ENCODE peak calls at places on chromosomes 1 and 21, in eight cellular contexts. R is midbrain; W is cardiac muscle cell; Y is kidney glomerular epithelial cell; M is lower lobe of right lung; S is neuronal stem cell; I is NCI-H1105; V is naive thymus-derived CD8-positive, alpha-beta T cell. O is an unnamed sample.
A peak's percentile ranks its signal among the peaks of the same experiment; 100 is the strongest.

GRCh38 chr1:244760471-244760870 is 75.0 kb upstream of the COX20 start:
- DNase-seq in S (no peak), W (no peak), R (no peak), V (no peak), Y (no peak), I (no peak), M (no peak), O (no peak)

GRCh38 chr1:19309123-19309813 is 2.7 kb downstream of the AKR7A2 start:
- DNase-seq in W (no peak), Y (peak; percentile 40), R (no peak), M (no peak), V (no peak), S (no peak), I (no peak), O (no peak)

GRCh38 chr1:62875676-62876075 is 91.7 kb downstream of the ATG4C start:
- DNase-seq in I (no peak), V (no peak), M (no peak), R (peak; percentile 14), Y (no peak), W (no peak), S (no peak), O (no peak)

GRCh38 chr1:60963167-60963909 is 119.0 kb upstream of the NFIA start:
- DNase-seq in R (no peak), V (no peak), M (no peak), W (no peak), S (no peak), I (no peak), Y (peak; percentile 63), O (no peak)

GRCh38 chr1:1687846-1688245 is 4.7 kb downstream of the SLC35E2B start:
- DNase-seq in Y (no peak), R (no peak), I (no peak), W (no peak), V (no peak), M (peak; percentile 19), S (no peak), O (no peak)

GRCh38 chr1:180221461-180221860 is 8.6 kb upstream of the LHX4 start:
- DNase-seq in S (no peak), Y (no peak), I (no peak), W (no peak), V (no peak), R (no peak), M (no peak), O (no peak)

GRCh38 chr21:34261841-34262832 is 101.7 kb upstream of the KCNE2 start:
- DNase-seq in W (no peak), I (no peak), M (no peak), S (no peak), R (no peak), Y (no peak), V (no peak), O (peak; percentile 7)

GRCh38 chr1:7992885-7993284 is 31.4 kb downstream of the PARK7 start:
- DNase-seq in Y (no peak), V (no peak), S (no peak), I (no peak), M (no peak), W (no peak), R (no peak), O (no peak)

GRCh38 chr1:15577691-15578090 is 7.2 kb downstream of the AGMAT start:
- DNase-seq in M (no peak), Y (no peak), S (no peak), W (no peak), I (no peak), V (no peak), R (no peak), O (no peak)

GRCh38 chr1:29303201-29304024 is 67.1 kb downstream of the PTPRU start:
- DNase-seq in M (no peak), Y (no peak), S (no peak), R (no peak), I (no peak), W (no peak), V (no peak), O (no peak)

GRCh38 chr1:54118704-54119103 is 34.1 kb downstream of the CDCP2 start:
- DNase-seq in S (no peak), R (no peak), W (no peak), M (no peak), V (no peak), Y (peak; percentile 83), I (no peak), O (no peak)

GRCh38 chr1:36835696-36836095 is 198.6 kb downstream of the GRIK3 start:
- DNase-seq in V (no peak), S (no peak), I (no peak), Y (no peak), M (no peak), W (no peak), R (no peak), O (no peak)

GRCh38 chr21:37767984-37768383 is 148.3 kb downstream of the KCNJ6 start:
- DNase-seq in M (no peak), S (no peak), W (no peak), Y (no peak), V (no peak), I (no peak), R (no peak), O (no peak)

GRCh38 chr1:116825735-116826438 is 71.7 kb downstream of the CD2 start:
- DNase-seq in I (peak; percentile 93), W (peak; percentile 20), R (no peak), Y (no peak), V (no peak), M (no peak), S (no peak), O (peak; percentile 3)

GRCh38 chr1:186735463-186735862 is 55.2 kb upstream of the PTGS2 start:
- DNase-seq in S (no peak), R (no peak), Y (no peak), M (no peak), V (no peak), W (no peak), I (no peak), O (no peak)

GRCh38 chr1:53369034-53369750 is 41.3 kb upstream of the LRP8 start:
- DNase-seq in V (no peak), R (no peak), Y (no peak), I (no peak), S (no peak), M (no peak), W (no peak), O (no peak)

GRCh38 chr1:53411541-53412152 is 47.6 kb upstream of the DMRTB1 start:
- DNase-seq in R (no peak), I (no peak), M (no peak), V (no peak), S (no peak), W (no peak), Y (peak; percentile 20), O (no peak)

GRCh38 chr1:161382214-161383019 is 14.7 kb upstream of the CFAP126 start:
- DNase-seq in S (peak; percentile 29), I (peak; percentile 54), V (no peak), Y (peak; percentile 71), W (peak; percentile 65), R (peak; percentile 68), M (no peak), O (no peak)

GRCh38 chr1:214326406-214326805 is 45.4 kb downstream of the SMYD2 start:
- DNase-seq in V (no peak), S (no peak), R (no peak), I (no peak), Y (no peak), W (peak; percentile 28), M (no peak), O (no peak)

GRCh38 chr21:14737922-14738321 is 191.8 kb upstream of the SAMSN1 start:
- DNase-seq in M (no peak), S (peak; percentile 5), R (peak; percentile 23), I (no peak), W (peak; percentile 52), Y (peak; percentile 36), V (peak; percentile 55), O (peak; percentile 86)

GRCh38 chr1:230165526-230165925 is 98.5 kb downstream of the GALNT2 start:
- DNase-seq in V (no peak), W (no peak), Y (no peak), R (no peak), S (no peak), M (no peak), I (no peak), O (no peak)

GRCh38 chr21:45228171-45228641 is 59.5 kb downstream of the POFUT2 start:
- DNase-seq in I (no peak), W (peak; percentile 14), Y (peak; percentile 99), R (no peak), S (no peak), M (no peak), V (peak; percentile 29), O (no peak)

GRCh38 chr1:205456383-205456867 is 580 bp upstream of the BLACAT1 start:
- DNase-seq in S (no peak), I (no peak), R (no peak), M (no peak), W (no peak), Y (no peak), V (no peak), O (no peak)

GRCh38 chr21:46195595-46196195 is 11.4 kb upstream of the SPATC1L start:
- DNase-seq in S (no peak), M (peak; percentile 16), Y (no peak), V (no peak), I (no peak), W (no peak), R (no peak), O (no peak)

GRCh38 chr1:119587328-119587727 is 60.7 kb downstream of the ZNF697 start:
- DNase-seq in M (no peak), S (no peak), I (peak; percentile 70), R (no peak), Y (peak; percentile 57), W (peak; percentile 11), V (no peak), O (no peak)

GRCh38 chr1:204314209-204314892 is 45.4 kb downstream of the PLEKHA6 start:
- DNase-seq in I (peak; percentile 70), S (no peak), V (no peak), M (no peak), R (no peak), Y (no peak), W (no peak), O (peak; percentile 80)

GRCh38 chr1:26084091-26084561 is 16.7 kb upstream of the TRIM63 start:
- DNase-seq in I (no peak), R (no peak), M (no peak), V (no peak), Y (no peak), W (no peak), S (no peak), O (peak; percentile 56)

GRCh38 chr1:229309074-229309473 is 33.8 kb downstream of the CCSAP start:
- DNase-seq in R (no peak), S (no peak), Y (no peak), M (no peak), V (no peak), I (no peak), W (no peak), O (no peak)

GRCh38 chr1:159861218-159861617 is 1.2 kb downstream of the VSIG8 start:
- DNase-seq in R (no peak), I (no peak), M (no peak), Y (no peak), W (no peak), V (no peak), S (no peak), O (no peak)

GRCh38 chr1:20640183-20640597 is 6.9 kb downstream of the PINK1 start:
- DNase-seq in S (peak; percentile 64), Y (peak; percentile 45), M (no peak), R (peak; percentile 56), V (peak; percentile 48), I (peak; percentile 30), W (peak; percentile 65), O (peak; percentile 57)

GRCh38 chr1:108725906-108726305 is 13.2 kb downstream of the FNDC7 start:
- DNase-seq in M (no peak), V (no peak), S (no peak), R (no peak), W (no peak), Y (no peak), I (no peak), O (no peak)

GRCh38 chr1:110209715-110210603 is at the start of gene KCNC4:
- DNase-seq in Y (peak; percentile 41), M (peak; percentile 94), W (peak; percentile 88), V (peak; percentile 89), R (peak; percentile 58), I (peak; percentile 75), S (peak; percentile 83), O (peak; percentile 76)

GRCh38 chr21:41758550-41758949 is 8.3 kb downstream of the RIPK4 start:
- DNase-seq in V (no peak), W (no peak), M (no peak), Y (no peak), R (no peak), S (no peak), I (no peak), O (no peak)

GRCh38 chr21:34227386-34227852 is 136.4 kb upstream of the KCNE2 start:
- DNase-seq in Y (no peak), I (no peak), M (no peak), V (no peak), W (no peak), R (no peak), S (no peak), O (no peak)